ENCODE peak calls at places on chromosomes 12 and 14, in nine cellular contexts. X is NCI-H748 treated with DMSO at 0.1 percent for 48 hours; C is endothelial cell of umbilical vein; S is mammary epithelial cell; H is activated T-helper 9 cell treated with anti-CD3 and anti-CD28 coated beads, Interleukin-2, amount 50 U/mL, for 16 hours; U is RPMI7951; D is cardiac septum; Y is A172; J is pons. I is an unnamed sample.

GRCh38 chr12:43692064-43692463 is 66.5 kb downstream of the PUS7L start:
- DNase-seq in X (no peak), C (peak; percentile 52), S (peak; percentile 37), H (no peak), U (peak; percentile 63), D (no peak), Y (peak; percentile 56), J (no peak), I (no peak)

GRCh38 chr14:105939810-105940508 is 413.6 kb downstream of the TMEM121 start:
- DNase-seq in X (no peak), C (no peak), S (no peak), H (no peak), U (no peak), D (no peak), Y (no peak), J (no peak), I (peak; percentile 62)

GRCh38 chr14:66435683-66436082 is 50.5 kb upstream of the CCDC196 start:
- DNase-seq in X (no peak), C (no peak), S (peak; percentile 4), H (no peak), U (no peak), D (no peak), Y (no peak), J (no peak), I (no peak)

GRCh38 chr14:20667957-20668356 is 16.4 kb upstream of the RNASE4 start:
- DNase-seq in X (no peak), C (no peak), S (no peak), H (no peak), U (no peak), D (no peak), Y (no peak), J (no peak), I (no peak)

GRCh38 chr12:99906786-99907185 is 78.0 kb downstream of the ANKS1B start:
- DNase-seq in X (no peak), C (no peak), S (no peak), H (no peak), U (no peak), D (no peak), Y (no peak), J (no peak), I (no peak)

GRCh38 chr12:111297703-111298426 is 71.0 kb downstream of the PHETA1 start:
- DNase-seq in X (no peak), C (no peak), S (no peak), H (no peak), U (no peak), D (no peak), Y (no peak), J (no peak), I (no peak)

GRCh38 chr12:19244312-19244711 is 114.8 kb downstream of the PLEKHA5 start:
- DNase-seq in X (no peak), C (no peak), S (no peak), H (no peak), U (peak; percentile 60), D (no peak), Y (no peak), J (no peak), I (no peak)

GRCh38 chr12:93877446-93877845 is 200.3 kb downstream of the CRADD start:
- DNase-seq in X (no peak), C (no peak), S (no peak), H (no peak), U (no peak), D (no peak), Y (no peak), J (no peak), I (no peak)

GRCh38 chr12:53324113-53324778 is 2.8 kb upstream of the AAAS start:
- DNase-seq in X (no peak), C (no peak), S (peak; percentile 14), H (peak; percentile 33), U (no peak), D (peak; percentile 82), Y (no peak), J (peak; percentile 80), I (no peak)

GRCh38 chr14:36069535-36069900 is 107.0 kb downstream of the PTCSC3 start:
- DNase-seq in X (peak; percentile 69), C (peak; percentile 37), S (peak; percentile 10), H (no peak), U (peak; percentile 24), D (no peak), Y (peak; percentile 67), J (peak; percentile 83), I (no peak)

GRCh38 chr12:127060310-127060847 is 1206.6 kb upstream of the TMEM132C start:
- DNase-seq in X (no peak), C (no peak), S (no peak), H (no peak), U (peak; percentile 94), D (no peak), Y (no peak), J (no peak), I (no peak)

GRCh38 chr14:42527141-42527540 is 920.5 kb downstream of the LRFN5 start:
- DNase-seq in X (no peak), C (no peak), S (no peak), H (no peak), U (no peak), D (no peak), Y (no peak), J (no peak), I (no peak)

GRCh38 chr12:5163661-5164060 is 120.0 kb downstream of the KCNA5 start:
- DNase-seq in X (no peak), C (no peak), S (peak; percentile 39), H (no peak), U (peak; percentile 32), D (no peak), Y (peak; percentile 11), J (no peak), I (no peak)

GRCh38 chr14:72826039-72826438 is 67.9 kb downstream of the DPF3 start:
- DNase-seq in X (no peak), C (no peak), S (no peak), H (no peak), U (no peak), D (no peak), Y (no peak), J (no peak), I (no peak)

I was measured in sigmoid colon.